ENCODE peak calls at places on chromosomes 4 and X, in four cellular contexts. L is SK-N-SH; P is upper lobe of right lung; R is stimulated activated naive CD8-positive, alpha-beta T cell treated with anti-CD3 and anti-CD28 coated beads, Interleukin-15, Interleukin-2, amounts not matched to agents 100 U/mL and 50 U/mL, for 24 hours. M is an unnamed sample.
A peak's percentile ranks its signal among the peaks of the same experiment; 100 is the strongest.

GRCh38 chrX:78753571-78753970 is 6.1 kb downstream of the LPAR4 start:
- DNase-seq in L (no peak), P (no peak), R (no peak), M (no peak)

GRCh38 chr4:53100801-53101581 is 238.9 kb downstream of the RASL11B start:
- DNase-seq in L (no peak), P (no peak), R (no peak), M (no peak)

GRCh38 chr4:101191302-101192098 is 155.8 kb downstream of the PPP3CA start:
- DNase-seq in L (peak; percentile 47), P (peak; percentile 62), R (no peak), M (no peak)

GRCh38 chr4:40648141-40648540 is 18.5 kb upstream of the RBM47 start:
- DNase-seq in L (no peak), P (no peak), R (no peak), M (no peak)

GRCh38 chr4:13851541-13851940 is 224.0 kb upstream of the BOD1L1 start:
- DNase-seq in L (no peak), P (no peak), R (no peak), M (no peak)

GRCh38 chr4:124092101-124093057 is 620.2 kb downstream of the ANKRD50 start:
- DNase-seq in L (no peak), P (no peak), R (no peak), M (no peak)

GRCh38 chr4:62070291-62070852 is 870.2 kb downstream of the ADGRL3 start:
- DNase-seq in L (no peak), P (peak; percentile 29), R (no peak), M (no peak)

GRCh38 chr4:24973471-24974251 is 57.1 kb downstream of the LGI2 start:
- DNase-seq in L (no peak), P (peak; percentile 91), R (no peak), M (no peak)

GRCh38 chrX:69082055-69082752 is 83.0 kb downstream of the PJA1 start:
- DNase-seq in L (no peak), P (no peak), R (no peak), M (no peak)

GRCh38 chrX:110042521-110042920 is 39.6 kb downstream of the TMEM164 start:
- DNase-seq in L (no peak), P (no peak), R (no peak), M (no peak)

GRCh38 chr4:188008377-188008776 is 12.8 kb downstream of the ZFP42 start:
- DNase-seq in L (no peak), P (no peak), R (no peak), M (no peak)

GRCh38 chr4:73978886-73979285 is 2.9 kb downstream of the PF4 start:
- DNase-seq in L (no peak), P (no peak), R (no peak), M (no peak)